ENCODE peak calls at places on chromosomes 3 and 15, in six cellular contexts. X is KG1; Y is stimulated activated effector memory CD8-positive, alpha-beta T cell treated with anti-CD3 and anti-CD28 coated beads, Interleukin-12 subunit alpha, Interleukin-12 subunit beta, amount 100 ng/mL, for 72 hours; H is Kasumi-1; G is GM12865; L is stromal cell of bone marrow. A is an unnamed sample.

GRCh38 chr3:50246517-50246954 is 10.5 kb downstream of the GNAI2 start:
- DNase-seq in X (peak), Y (no peak), H (peak), G (peak), L (peak), A (no peak)

GRCh38 chr3:170753421-170754344 is 116.3 kb downstream of the RPL22L1 start:
- DNase-seq in X (no peak), Y (no peak), H (no peak), G (no peak), L (no peak), A (no peak)

GRCh38 chr15:71066983-71067382 is 48.3 kb upstream of the THSD4 start:
- DNase-seq in X (no peak), Y (no peak), H (no peak), G (no peak), L (peak), A (no peak)

GRCh38 chr3:62892045-62892444 is 16.8 kb upstream of the CADPS start:
- DNase-seq in X (no peak), Y (no peak), H (no peak), G (no peak), L (no peak), A (no peak)

GRCh38 chr3:2511356-2511755 is 412.7 kb downstream of the CNTN4 start:
- DNase-seq in X (no peak), Y (no peak), H (no peak), G (no peak), L (no peak), A (no peak)

GRCh38 chr3:46412786-46413298 is 5.8 kb downstream of the CCRL2 start:
- DNase-seq in X (no peak), Y (no peak), H (no peak), G (no peak), L (no peak), A (no peak)

GRCh38 chr3:8987673-8988655 is 24.7 kb upstream of the RAD18 start:
- DNase-seq in X (peak), Y (peak), H (peak), G (peak), L (no peak), A (peak)

GRCh38 chr15:99729920-99730319 is 3.3 kb downstream of the LYSMD4 start:
- DNase-seq in X (peak), Y (no peak), H (peak), G (peak), L (no peak), A (no peak)

GRCh38 chr15:66486887-66487286 is 10.7 kb downstream of the SNAPC5 start:
- DNase-seq in X (no peak), Y (no peak), H (no peak), G (no peak), L (no peak), A (no peak)

GRCh38 chr3:196941846-196942225 is 492 bp downstream of the NCBP2 start:
- DNase-seq in X (peak), Y (peak), H (peak), G (peak), L (peak), A (peak)

GRCh38 chr3:135229018-135229495 is 434.0 kb downstream of the EPHB1 start:
- DNase-seq in X (no peak), Y (no peak), H (no peak), G (no peak), L (no peak), A (no peak)

GRCh38 chr3:44477312-44478030 is at the start of gene ZNF445:
- DNase-seq in X (peak), Y (peak), H (peak), G (peak), L (peak), A (peak)

GRCh38 chr15:57923311-57923710 is 142.2 kb downstream of the ALDH1A2 start:
- DNase-seq in X (no peak), Y (no peak), H (no peak), G (no peak), L (peak), A (no peak)

GRCh38 chr15:23853291-23853690 is 166.2 kb upstream of the NDN start:
- DNase-seq in X (no peak), Y (no peak), H (no peak), G (no peak), L (no peak), A (no peak)

GRCh38 chr15:88832791-88833190 is 29.6 kb downstream of the ACAN start:
- DNase-seq in X (no peak), Y (no peak), H (no peak), G (no peak), L (no peak), A (no peak)

GRCh38 chr3:99645277-99646106 is 7.1 kb downstream of the COL8A1 start:
- DNase-seq in X (peak), Y (no peak), H (peak), G (peak), L (peak), A (no peak)

GRCh38 chr15:70698991-70699390 is 64.4 kb downstream of the UACA start:
- DNase-seq in X (no peak), Y (no peak), H (no peak), G (no peak), L (no peak), A (no peak)

GRCh38 chr3:86993704-86994103 is 2.8 kb upstream of the VGLL3 start:
- DNase-seq in X (no peak), Y (no peak), H (no peak), G (no peak), L (no peak), A (no peak)

GRCh38 chr15:80440024-80440423 is 35.8 kb downstream of the ARNT2 start:
- DNase-seq in X (no peak), Y (no peak), H (no peak), G (no peak), L (no peak), A (no peak)

GRCh38 chr3:170493712-170494182 is 75.1 kb downstream of the CLDN11 start:
- DNase-seq in X (no peak), Y (no peak), H (no peak), G (no peak), L (peak), A (no peak)

GRCh38 chr3:191020730-191021405 is 158.4 kb upstream of the GMNC start:
- DNase-seq in X (no peak), Y (no peak), H (no peak), G (no peak), L (peak), A (no peak)

GRCh38 chr3:12232785-12233317 is 56.0 kb upstream of the PPARG start:
- DNase-seq in X (no peak), Y (no peak), H (no peak), G (no peak), L (no peak), A (no peak)

GRCh38 chr15:58748787-58749531 is 548 bp downstream of the ADAM10 start:
- DNase-seq in X (no peak), Y (peak), H (peak), G (peak), L (no peak), A (peak)

GRCh38 chr15:51669381-51669780 is 11.9 kb upstream of the SCG3 start:
- DNase-seq in X (no peak), Y (no peak), H (no peak), G (no peak), L (no peak), A (no peak)

GRCh38 chr15:67542462-67543347 is at the start of gene MAP2K5:
- DNase-seq in X (peak), Y (peak), H (peak), G (peak), L (peak), A (peak)

GRCh38 chr3:126468028-126468891 is 7.4 kb downstream of the ZXDC start:
- DNase-seq in X (no peak), Y (no peak), H (no peak), G (no peak), L (no peak), A (no peak)